ENCODE peak calls at places on chromosomes 12 and 14, in six cellular contexts. M is SJCRH30, I is fibroblast of lung, D is lung, U is uterus, Y is body of pancreas. F is an unnamed sample.

GRCh38 chr12:102322254-102322653 is 124.6 kb upstream of the PMCH start:
- DNase-seq in M (no peak), I (no peak), D (no peak), U (no peak), Y (no peak), F (no peak)

GRCh38 chr12:78764913-78765312 is 99.7 kb upstream of the SYT1 start:
- DNase-seq in M (no peak), I (no peak), D (no peak), U (no peak), Y (no peak), F (no peak)

GRCh38 chr14:106831322-106831720 is 1304.9 kb downstream of the TMEM121 start:
- DNase-seq in M (peak; percentile 38), I (no peak), D (no peak), U (no peak), Y (no peak), F (peak; percentile 75)

GRCh38 chr12:71981149-71981548 is 42.5 kb downstream of the TPH2 start:
- DNase-seq in M (no peak), I (peak; percentile 3), D (no peak), U (no peak), Y (no peak), F (no peak)

GRCh38 chr14:69353168-69353567 is 44.9 kb downstream of the ERH start:
- DNase-seq in M (no peak), I (no peak), D (no peak), U (no peak), Y (no peak), F (no peak)

GRCh38 chr12:129868566-129868965 is 35.3 kb downstream of the TMEM132D start:
- DNase-seq in M (no peak), I (no peak), D (peak; percentile 18), U (no peak), Y (no peak), F (peak; percentile 6)

GRCh38 chr12:83864064-83864463 is 1048.5 kb downstream of the SLC6A15 start:
- DNase-seq in M (no peak), I (no peak), D (no peak), U (no peak), Y (no peak), F (no peak)

GRCh38 chr12:13365782-13366366 is 169.3 kb downstream of the EMP1 start:
- DNase-seq in M (no peak), I (no peak), D (no peak), U (no peak), Y (no peak), F (no peak)

GRCh38 chr12:49327368-49327767 is 4.3 kb downstream of the TROAP start:
- DNase-seq in M (no peak), I (no peak), D (no peak), U (no peak), Y (no peak), F (no peak)

GRCh38 chr12:18690653-18691052 is 47.2 kb downstream of the PLCZ1 start:
- DNase-seq in M (no peak), I (peak; percentile 92), D (no peak), U (no peak), Y (no peak), F (peak; percentile 31)

GRCh38 chr12:108518716-108519496 is 3.8 kb downstream of the FICD start:
- DNase-seq in M (no peak), I (no peak), D (no peak), U (no peak), Y (no peak), F (no peak)

DNA sequence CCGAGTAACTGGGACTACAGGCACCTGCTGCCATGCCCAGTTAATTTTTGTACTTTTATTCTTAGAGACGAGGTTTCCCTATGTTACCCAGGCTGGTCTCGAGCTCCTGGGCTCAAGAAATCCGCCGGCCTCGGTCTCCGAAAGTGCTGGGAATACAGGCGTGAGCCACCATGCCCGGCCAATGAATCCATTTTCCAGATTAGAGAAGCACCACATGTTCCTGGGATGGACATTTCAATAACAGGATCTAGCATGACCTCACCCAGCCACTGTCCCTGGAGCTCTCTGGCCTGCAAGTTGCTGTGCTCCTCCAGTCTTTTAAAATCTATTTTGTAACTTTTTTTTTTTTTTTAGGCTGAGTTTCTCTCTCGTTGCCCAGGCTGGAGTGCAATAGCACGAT is 2.2 kb downstream of the GPR132 start:
- DNase-seq in M (no peak), I (no peak), D (no peak), U (no peak), Y (no peak), F (no peak)
- H3K4me1 ChIP-seq in M (peaks cover 61% of the 10 kb centered on the region), I (peaks cover 2% of the 10 kb centered on the region), D (no peaks in the 10 kb centered on the region), U (no peaks in the 10 kb centered on the region), Y (peaks cover 13% of the 10 kb centered on the region), F (peaks cover 14% of the 10 kb centered on the region)

DNA sequence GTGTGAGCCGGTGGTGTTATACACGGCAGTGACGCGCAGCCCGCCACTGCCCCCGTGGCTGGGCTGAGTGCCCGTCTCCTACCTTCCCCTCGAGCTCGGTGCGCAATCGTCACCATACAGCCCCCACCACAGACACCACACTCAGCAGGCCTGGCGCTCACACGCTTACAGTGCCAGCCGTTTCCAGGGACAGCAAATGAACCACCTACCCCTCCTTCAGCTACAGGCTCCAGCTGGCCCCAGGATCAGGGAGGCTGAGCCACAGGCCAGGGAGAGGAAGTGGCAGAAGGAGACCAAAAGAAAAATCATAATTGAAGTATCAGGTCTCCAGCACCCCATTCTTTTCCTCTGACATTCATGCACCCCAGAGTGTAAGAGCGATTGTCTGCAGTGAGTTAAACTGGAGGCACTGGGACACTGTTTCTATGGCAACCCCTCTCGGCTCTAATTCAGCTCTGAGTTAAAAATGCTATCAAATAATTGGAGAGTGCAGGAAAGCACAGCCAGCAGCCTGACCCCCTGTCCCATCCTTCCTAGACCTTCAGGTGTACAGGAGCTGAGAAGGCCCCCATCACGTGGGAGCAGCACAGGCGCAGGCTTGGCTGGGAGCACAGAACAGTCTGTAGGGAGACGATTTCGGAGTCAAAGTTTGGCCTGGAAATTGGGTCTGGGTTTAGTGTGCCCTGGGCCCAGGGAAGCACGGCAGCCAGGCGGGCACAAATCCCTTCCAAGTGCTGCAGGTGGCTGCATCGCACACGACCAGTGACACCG is 18.0 kb downstream of the LRTM2 start:
- DNase-seq in M (no peak), I (peak; percentile 16), D (no peak), U (no peak), Y (no peak), F (no peak)
- H3K4me1 ChIP-seq in M (peaks cover 19% of the 10 kb centered on the region), I (no peaks in the 10 kb centered on the region), D (no peaks in the 10 kb centered on the region), U (no peaks in the 10 kb centered on the region), Y (no peaks in the 10 kb centered on the region), F (no peaks in the 10 kb centered on the region)

DNA sequence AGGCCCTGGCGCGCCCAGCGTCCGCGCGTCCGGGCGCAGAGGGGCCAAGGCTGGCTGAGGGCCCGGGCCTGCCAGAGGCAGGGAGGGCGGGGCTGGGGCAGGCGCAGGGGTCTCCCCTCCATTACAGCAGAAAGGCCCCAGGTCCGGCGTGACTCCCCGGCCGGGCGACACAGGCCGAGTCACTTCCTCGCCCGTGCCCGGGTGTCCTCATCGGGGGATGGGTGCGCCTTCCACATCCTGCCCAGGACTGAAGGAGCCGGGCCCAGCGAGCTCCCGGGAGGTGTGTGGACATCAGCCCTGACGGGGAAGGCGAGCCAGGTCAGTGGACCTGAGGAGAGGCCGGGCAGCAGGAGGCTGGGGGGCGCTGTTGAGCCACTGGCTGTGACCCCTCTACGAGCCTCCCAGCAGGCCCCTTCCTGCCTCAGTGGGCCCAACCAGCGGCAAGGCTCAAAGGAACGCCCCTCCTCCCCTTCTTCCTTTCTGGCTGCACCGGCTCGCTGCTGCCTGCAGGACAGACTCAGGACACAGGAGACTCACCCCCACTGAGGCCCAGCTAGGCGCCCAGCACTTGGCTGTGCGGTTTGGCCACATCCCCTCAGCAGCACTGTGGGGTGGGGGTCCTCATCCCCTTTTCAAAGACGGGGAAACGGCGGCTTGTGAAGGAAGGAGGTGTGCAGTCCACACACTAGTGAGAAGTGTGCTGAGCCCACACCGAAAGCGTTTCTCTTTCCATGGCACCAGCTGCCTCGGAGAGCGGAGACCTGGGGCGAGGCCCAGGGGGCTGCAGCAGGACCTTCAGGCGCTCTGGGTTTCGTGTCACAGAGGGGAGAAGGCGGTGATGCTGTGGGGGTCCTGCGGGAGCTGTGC is 606 bp downstream of the TNFAIP2 start:
- DNase-seq in M (no peak), I (no peak), D (peak; percentile 56), U (peak; percentile 64), Y (no peak), F (peak; percentile 70)
- H3K4me1 ChIP-seq in M (peaks cover 31% of the 10 kb centered on the region), I (peaks cover 31% of the 10 kb centered on the region), D (no peaks in the 10 kb centered on the region), U (peaks cover 26% of the 10 kb centered on the region), Y (peaks cover 76% of the 10 kb centered on the region), F (peaks cover 71% of the 10 kb centered on the region)

DNA sequence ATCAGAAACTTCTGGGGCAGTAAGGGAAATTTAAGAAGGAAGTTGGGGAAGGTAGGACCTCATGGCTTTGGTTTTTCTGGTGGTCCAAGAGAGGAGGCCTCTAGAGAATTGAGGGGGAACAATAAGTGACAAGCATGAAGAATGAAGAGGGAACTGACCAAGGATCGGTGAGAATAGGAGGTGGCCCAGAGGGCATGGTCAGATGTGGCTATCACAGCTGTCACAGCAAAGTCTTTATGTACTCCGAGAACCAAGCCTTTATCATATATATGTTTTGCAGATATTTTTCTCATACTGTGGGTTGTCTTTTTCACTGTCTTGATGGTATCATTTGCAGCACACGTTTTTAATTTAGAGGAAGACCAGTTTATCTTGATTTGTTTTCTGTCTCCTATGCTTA is 64.3 kb downstream of the PPP2R5C start:
- DNase-seq in M (no peak), I (no peak), D (no peak), U (no peak), Y (no peak), F (no peak)
- H3K4me1 ChIP-seq in M (peaks cover 13% of the 10 kb centered on the region), I (peaks cover 12% of the 10 kb centered on the region), D (peaks cover 29% of the 10 kb centered on the region), U (no peaks in the 10 kb centered on the region), Y (peaks cover 29% of the 10 kb centered on the region), F (no peaks in the 10 kb centered on the region)

DNA sequence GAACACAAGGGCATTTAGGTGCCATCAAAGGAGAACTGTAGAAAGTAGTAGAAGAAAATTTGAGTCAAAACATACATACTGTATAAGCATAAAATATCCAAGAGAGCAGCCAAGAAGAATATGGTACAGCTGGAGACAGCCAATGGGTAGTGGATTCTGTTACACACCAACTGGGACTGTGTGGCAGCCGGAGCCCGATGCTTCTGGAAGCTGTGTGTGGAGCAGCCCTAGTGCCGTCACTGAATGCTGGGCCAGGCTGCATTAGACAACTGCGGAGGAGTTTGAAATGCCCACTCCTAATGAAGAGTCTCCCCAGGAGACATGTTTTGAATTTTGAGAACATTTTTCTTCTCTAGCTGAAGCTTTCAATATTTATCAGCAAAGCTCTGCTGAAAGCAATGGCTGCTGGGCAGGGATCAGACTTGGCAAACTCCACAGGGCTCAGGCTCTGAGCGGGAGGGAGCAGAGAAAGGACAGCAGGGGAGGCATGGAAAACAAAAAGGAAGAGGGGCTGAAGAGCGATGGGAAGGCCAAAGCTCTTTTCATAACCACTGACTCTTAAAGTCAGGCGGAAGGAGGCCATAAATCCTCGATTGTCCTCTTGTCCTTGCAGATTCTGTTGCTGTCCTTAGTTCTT is 189.0 kb downstream of the MON2 start:
- DNase-seq in M (no peak), I (no peak), D (no peak), U (no peak), Y (no peak), F (no peak)
- H3K4me1 ChIP-seq in M (no peaks in the 10 kb centered on the region), I (no peaks in the 10 kb centered on the region), D (no peaks in the 10 kb centered on the region), U (no peaks in the 10 kb centered on the region), Y (no peaks in the 10 kb centered on the region), F (peaks cover 10% of the 10 kb centered on the region)

DNA sequence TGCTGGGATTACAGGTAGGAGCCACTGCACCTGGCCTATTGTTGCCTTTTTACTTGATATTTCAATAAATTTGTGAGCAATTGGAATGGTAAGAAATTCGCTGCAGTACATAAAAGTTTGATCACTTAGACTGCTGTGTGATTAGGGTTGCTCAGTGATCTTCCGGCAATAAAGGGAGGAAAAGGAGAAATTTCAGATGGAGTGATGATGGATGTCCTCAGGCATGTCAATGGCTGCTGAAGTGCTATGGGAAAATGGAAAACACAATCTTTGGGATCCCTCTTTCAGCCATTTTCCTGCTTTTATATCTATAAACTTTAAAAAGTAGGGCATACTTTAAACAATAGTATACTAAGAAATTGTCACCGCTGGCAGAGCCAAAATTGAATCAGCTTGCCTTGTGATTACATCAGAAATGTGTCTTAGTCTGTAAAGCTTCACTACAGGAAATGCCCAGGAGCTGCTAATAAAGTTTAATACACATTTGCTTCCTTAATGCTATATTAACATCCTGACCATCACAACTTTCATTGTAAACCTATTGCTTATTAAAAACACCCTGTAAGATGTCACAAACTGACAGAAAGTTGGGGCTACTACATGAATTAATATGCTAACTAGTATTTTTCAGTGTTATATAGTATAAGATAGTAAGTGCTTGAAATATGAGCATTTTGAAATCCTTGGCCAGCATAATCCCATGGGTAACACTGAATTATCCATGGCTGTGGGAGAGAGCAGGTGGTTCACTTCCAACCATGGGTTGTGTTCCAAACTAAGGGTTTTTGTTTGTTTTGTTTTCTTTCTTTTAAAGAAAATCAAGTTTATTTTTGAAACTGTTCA is 13.8 kb upstream of the FBXL14 start:
- DNase-seq in M (peak; percentile 63), I (no peak), D (no peak), U (no peak), Y (no peak), F (no peak)
- H3K4me1 ChIP-seq in M (peaks cover 59% of the 10 kb centered on the region), I (peaks cover 29% of the 10 kb centered on the region), D (peaks cover 4% of the 10 kb centered on the region), U (peaks cover 10% of the 10 kb centered on the region), Y (peaks cover 47% of the 10 kb centered on the region), F (peaks cover 24% of the 10 kb centered on the region)

F was measured in A549.